ENCODE peak calls at places on chromosome 13, in five cellular contexts. C is ascending aorta, W is fibroblast of lung, A is fibroblast of pulmonary artery, S is heart left ventricle. B is an unnamed sample.

GRCh38 chr13:111013196-111013595 is 98.3 kb upstream of the ANKRD10 start:
- DNase-seq in C (no peak), S (no peak), W (no peak), A (no peak), B (no peak)

GRCh38 chr13:48733739-48734329 is 80.1 kb downstream of the CYSLTR2 start:
- DNase-seq in A (no peak), S (no peak), C (no peak), W (peak), B (no peak)

GRCh38 chr13:101611491-101612475 is 159.3 kb downstream of the ITGBL1 start:
- DNase-seq in A (no peak), C (no peak), W (peak), S (no peak), B (no peak)

GRCh38 chr13:72804301-72804700 is 22.4 kb downstream of the PIBF1 start:
- DNase-seq in A (no peak), C (no peak), S (no peak), W (no peak), B (no peak)

GRCh38 chr13:99983401-99984133 is 2.0 kb downstream of the ZIC2 start:
- DNase-seq in A (no peak), S (no peak), C (no peak), W (no peak), B (no peak)

GRCh38 chr13:46996316-46996715 is 99.5 kb upstream of the HTR2A start:
- DNase-seq in W (no peak), S (no peak), C (no peak), A (no peak), B (no peak)

GRCh38 chr13:100530645-100531044 is 57.9 kb downstream of the GGACT start:
- DNase-seq in W (no peak), C (no peak), A (no peak), S (no peak), B (peak)

GRCh38 chr13:75566658-75567057 is 17.1 kb downstream of the UCHL3 start:
- DNase-seq in S (no peak), W (peak), C (no peak), A (peak), B (no peak)

GRCh38 chr13:80048030-80048429 is 292.9 kb downstream of the SPRY2 start:
- DNase-seq in S (no peak), W (peak), A (no peak), C (no peak), B (no peak)

GRCh38 chr13:20997301-20998061 is 63.9 kb downstream of the LATS2 start:
- DNase-seq in S (no peak), W (peak), A (peak), C (no peak), B (peak)

GRCh38 chr13:85833938-85834337 is 34.7 kb upstream of the SLITRK6 start:
- DNase-seq in C (no peak), S (no peak), W (no peak), A (no peak), B (no peak)

GRCh38 chr13:113648218-113648615 is 9.8 kb downstream of the ATP4B start:
- DNase-seq in W (no peak), S (peak), A (no peak), C (no peak), B (peak)

GRCh38 chr13:97905517-97905916 is 48.0 kb upstream of the IPO5 start:
- DNase-seq in S (no peak), A (no peak), C (no peak), W (no peak), B (no peak)

GRCh38 chr13:92225861-92226260 is 827.4 kb downstream of the GPC5 start:
- DNase-seq in W (peak), C (no peak), S (no peak), A (no peak), B (no peak)

GRCh38 chr13:27120011-27120410 is 51.6 kb downstream of the USP12 start:
- DNase-seq in C (no peak), S (no peak), W (peak), A (no peak), B (no peak)

GRCh38 chr13:28530729-28531194 is 35.8 kb upstream of the FLT1 start:
- DNase-seq in W (no peak), C (no peak), S (no peak), A (peak), B (no peak)

GRCh38 chr13:58744686-58745085 is 1113.1 kb downstream of the PCDH17 start:
- DNase-seq in W (no peak), S (no peak), C (no peak), A (no peak), B (no peak)
- H3K4me3 ChIP-seq in W (no peak), S (no peak), C (no peak), A (no peak), B (no peak)

GRCh38 chr13:22561581-22561980 is 619.2 kb upstream of the SGCG start:
- DNase-seq in A (no peak), C (no peak), S (no peak), W (no peak), B (no peak)
- TF ChIP-seq CTCF in A (no peak), C (no peak), S (no peak), W (no peak), B (no peak)

GRCh38 chr13:30634838-30635237 is 17.1 kb downstream of the USPL1 start:
- DNase-seq in A (no peak), C (no peak), W (no peak), S (no peak), B (no peak)
- H3K4me3 ChIP-seq in A (no peak), C (no peak), W (no peak), S (no peak), B (no peak)

GRCh38 chr13:51444922-51445321 is 7.9 kb downstream of the INTS6 start:
- DNase-seq in S (no peak), W (peak), A (peak), C (no peak), B (no peak)
- TF ChIP-seq CTCF in S (no peak), W (peak), A (peak), C (no peak), B (no peak)

DNA sequence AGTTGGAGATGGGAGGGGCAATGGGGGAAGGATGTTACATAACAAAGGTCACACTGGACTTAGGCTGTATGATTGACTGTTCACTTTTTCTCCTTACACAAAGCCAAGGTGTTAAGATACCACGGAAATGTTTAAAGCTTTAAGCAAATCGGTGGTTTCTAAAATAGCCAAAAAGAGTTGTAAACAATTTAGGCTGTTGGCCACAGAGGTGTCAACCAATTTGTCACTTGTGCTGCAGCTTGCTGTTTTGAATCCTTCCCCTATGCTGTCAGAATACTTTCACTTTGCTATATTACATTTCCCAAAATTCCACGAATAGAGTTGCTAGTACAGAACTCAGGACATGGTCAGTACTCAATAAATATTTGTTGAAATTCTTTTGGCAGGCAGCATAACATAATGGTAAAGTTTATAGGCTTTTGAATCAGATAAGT is 149.3 kb downstream of the VWA8 start:
- DNase-seq in W (no peak), A (no peak), C (no peak), S (no peak), B (no peak)
- H3K4me3 ChIP-seq in W (no peak), A (no peak), C (peak), S (no peak), B (no peak)

B was measured in coronary artery.